ENCODE peak calls at places on chromosomes 6 and 20, in four cellular contexts. X is HCT116, J is GM23338, S is A549. I is an unnamed sample.
A peak's percentile ranks its signal among the peaks of the same experiment; 100 is the strongest.

GRCh38 chr6:83958250-83958685 is 75.3 kb upstream of the MRAP2 start:
- DNase-seq in J (no peak), X (no peak), S (no peak), I (no peak)

GRCh38 chr6:43644940-43645612 is at the start of gene RSPH9:
- DNase-seq in S (peak; percentile 66), J (peak; percentile 99), X (no peak), I (no peak)

GRCh38 chr6:71294121-71294523 is 5.5 kb downstream of the OGFRL1 start:
- DNase-seq in X (no peak), J (no peak), S (no peak), I (no peak)

GRCh38 chr6:37283786-37284185 is 25.8 kb upstream of the TMEM217 start:
- DNase-seq in S (no peak), X (no peak), J (no peak), I (no peak)

GRCh38 chr20:1401431-1401907 is 8.6 kb upstream of the FKBP1A start:
- DNase-seq in J (no peak), S (no peak), X (no peak), I (no peak)

GRCh38 chr6:43286995-43287716 is 10.9 kb upstream of the SLC22A7 start:
- DNase-seq in S (no peak), X (no peak), J (peak; percentile 64), I (peak; percentile 45)

GRCh38 chr6:134686071-134686470 is 263.8 kb downstream of the ALDH8A1 start:
- DNase-seq in X (no peak), S (no peak), J (no peak), I (no peak)

GRCh38 chr6:68673255-68673654 is 38.2 kb downstream of the ADGRB3 start:
- DNase-seq in X (no peak), S (no peak), J (no peak), I (no peak)

GRCh38 chr6:134351615-134352474 is 33.9 kb upstream of the SGK1 start:
- DNase-seq in X (no peak), J (peak; percentile 9), S (no peak), I (no peak)

GRCh38 chr20:51480507-51481270 is 61.8 kb downstream of the NFATC2 start:
- DNase-seq in J (no peak), X (no peak), S (no peak), I (no peak)

GRCh38 chr6:119160911-119161310 is 82.4 kb upstream of the FAM184A start:
- DNase-seq in J (no peak), S (no peak), X (no peak), I (no peak)

GRCh38 chr20:64151634-64152530 is 12.4 kb upstream of the MYT1 start:
- DNase-seq in S (no peak), X (peak; percentile 57), J (peak; percentile 13), I (no peak)

GRCh38 chr20:24118781-24119175 is 130.2 kb upstream of the GGTLC1 start:
- DNase-seq in J (no peak), S (peak; percentile 13), X (no peak), I (no peak)

GRCh38 chr6:43771210-43771857 is 1.3 kb downstream of the VEGFA start:
- DNase-seq in S (peak; percentile 49), J (peak; percentile 71), X (no peak), I (peak; percentile 86)

GRCh38 chr6:33445020-33445676 is 9.2 kb upstream of the ZBTB9 start:
- DNase-seq in J (no peak), S (no peak), X (no peak), I (no peak)

GRCh38 chr20:63121246-63121645 is 94.7 kb downstream of the YTHDF1 start:
- DNase-seq in S (no peak), X (no peak), J (no peak), I (no peak)

GRCh38 chr6:70037445-70037844 is 171.1 kb downstream of the COL19A1 start:
- DNase-seq in S (no peak), J (no peak), X (no peak), I (no peak)

GRCh38 chr6:35503534-35503933 is 6.7 kb upstream of the TEAD3 start:
- DNase-seq in J (no peak), X (no peak), S (no peak), I (no peak)

GRCh38 chr20:59525500-59526241 is 78.7 kb upstream of the PHACTR3 start:
- DNase-seq in S (peak; percentile 43), J (peak; percentile 90), X (peak; percentile 29), I (peak; percentile 62)

GRCh38 chr6:41940759-41941279 is 789 bp downstream of the CCND3 start:
- DNase-seq in X (no peak), S (peak; percentile 62), J (peak; percentile 63), I (no peak)

GRCh38 chr6:137571854-137572253 is 77.7 kb upstream of the OLIG3 start:
- DNase-seq in J (peak; percentile 76), X (peak; percentile 59), S (peak; percentile 37), I (peak; percentile 61)

GRCh38 chr6:108837236-108837971 is 10.8 kb upstream of the ARMC2 start:
- DNase-seq in J (no peak), S (no peak), X (no peak), I (no peak)

GRCh38 chr6:121319112-121319553 is 15.1 kb downstream of the TBC1D32 start:
- DNase-seq in J (peak; percentile 78), S (peak; percentile 24), X (no peak), I (no peak)

GRCh38 chr6:141846639-141847038 is 286.1 kb upstream of the GJE1 start:
- DNase-seq in S (no peak), J (no peak), X (no peak), I (no peak)

GRCh38 chr6:141848029-141848890 is 284.5 kb upstream of the GJE1 start:
- DNase-seq in X (no peak), J (no peak), S (no peak), I (no peak)

DNA sequence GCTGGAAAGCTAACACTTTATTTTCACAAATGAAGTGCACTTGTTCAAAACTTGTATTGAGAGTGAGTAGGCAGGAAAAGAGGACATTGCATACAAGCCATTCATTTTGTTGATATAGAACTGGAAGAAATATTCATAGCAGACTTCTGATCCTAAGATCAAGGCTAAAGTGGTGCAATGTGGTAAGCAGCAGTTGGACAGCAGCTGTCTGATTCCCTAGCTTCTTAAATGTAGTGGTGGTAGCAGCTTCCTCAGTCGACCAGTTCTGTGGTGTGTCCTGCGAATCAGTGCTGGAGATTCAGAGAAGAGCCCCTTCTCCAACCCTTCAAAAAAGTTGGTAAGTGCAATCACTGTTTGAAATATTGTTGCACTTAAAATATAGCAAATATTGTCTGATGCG is 281.7 kb upstream of the GJE1 start:
- DNase-seq in J (no peak), X (no peak), S (no peak), I (no peak)
- TF ChIP-seq REST in J (no peak), X (no peak), S (peak; percentile 47), I (no peak)

GRCh38 chr20:9660236-9660868 is 146.0 kb downstream of the LAMP5 start:
- DNase-seq in S (peak; percentile 17), J (peak; percentile 67), X (no peak), I (peak; percentile 3)
- TF ChIP-seq REST in S (peak; percentile 97), J (peak; percentile 83), X (peak; percentile 80), I (peak; percentile 74)

GRCh38 chr6:30763155-30763617 is 18.8 kb upstream of the IER3 start:
- DNase-seq in S (no peak), J (no peak), X (no peak), I (no peak)

GRCh38 chr6:30761791-30762429 is 17.6 kb upstream of the IER3 start:
- DNase-seq in J (no peak), S (no peak), X (no peak), I (no peak)

GRCh38 chr6:30760537-30760936 is 16.2 kb upstream of the IER3 start:
- DNase-seq in X (no peak), S (no peak), J (no peak), I (no peak)

GRCh38 chr6:30766461-30767157 is 22.3 kb upstream of the IER3 start:
- DNase-seq in J (no peak), X (no peak), S (no peak), I (no peak)

GRCh38 chr6:30763618-30764489 is 19.5 kb upstream of the IER3 start:
- DNase-seq in X (no peak), S (peak; percentile 68), J (no peak), I (no peak)
- TF ChIP-seq REST in X (no peak), S (no peak), J (no peak), I (no peak)

DNA sequence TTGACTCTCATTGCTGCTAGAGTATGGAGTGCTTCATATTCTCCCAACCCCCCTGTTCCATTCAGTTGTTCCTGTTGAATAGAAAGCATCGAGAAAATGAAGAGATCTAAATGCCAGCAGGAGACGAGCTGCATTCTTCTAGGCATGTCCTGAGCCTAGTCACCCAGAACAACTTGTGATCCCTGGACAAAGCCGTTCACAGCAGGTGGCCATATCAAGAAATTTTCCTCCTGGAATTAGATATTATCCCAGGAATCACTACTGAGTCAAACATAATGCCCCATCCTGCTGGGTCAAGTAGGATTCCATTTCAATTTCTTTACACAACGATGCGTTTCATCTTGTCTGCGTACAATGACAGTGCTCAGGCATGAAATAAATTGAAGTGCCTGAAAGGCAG is 626.1 kb upstream of the EPHA7 start:
- DNase-seq in X (no peak), J (peak; percentile 51), S (no peak), I (no peak)
- TF ChIP-seq REST in X (no peak), J (no peak), S (no peak), I (no peak)

DNA sequence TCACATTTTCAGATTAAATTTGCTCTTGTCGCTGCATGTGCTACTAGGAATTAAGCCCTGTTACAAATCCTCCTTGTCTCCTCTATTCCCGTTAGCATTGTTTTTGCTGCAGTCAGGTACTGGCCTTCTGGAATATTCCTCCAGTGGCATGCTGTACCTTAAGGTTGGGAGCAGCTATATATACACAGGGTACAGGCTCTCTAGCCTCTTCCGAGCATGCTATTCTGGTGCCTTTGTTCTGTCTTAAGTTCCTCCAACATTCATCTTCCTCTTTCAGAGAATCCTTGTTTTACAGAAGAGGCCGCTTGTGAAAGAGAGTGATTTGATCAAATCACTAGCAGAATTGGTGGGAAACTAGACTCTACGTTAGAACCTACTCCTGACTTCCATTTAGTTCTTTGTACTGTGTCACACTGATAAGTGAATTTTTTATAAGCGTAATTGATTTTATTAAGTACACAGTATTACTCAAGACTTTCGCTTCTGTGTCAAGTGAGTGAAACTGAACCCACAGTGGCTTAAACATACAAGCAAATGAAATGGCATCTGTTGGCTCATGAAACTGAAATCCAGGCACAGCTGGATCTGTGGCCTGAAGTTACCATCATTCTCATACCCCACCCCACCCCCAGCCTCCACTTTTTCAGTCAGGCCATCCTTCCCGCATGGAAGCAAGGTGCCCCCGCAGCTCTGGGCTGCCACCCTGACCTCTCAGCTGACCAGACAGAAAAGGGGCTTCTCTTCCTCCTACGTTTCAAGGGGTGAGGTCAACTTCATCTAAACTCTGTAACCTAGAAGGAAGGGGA is 102.4 kb downstream of the RPP40 start:
- DNase-seq in X (no peak), J (no peak), S (no peak), I (no peak)
- TF ChIP-seq REST in X (no peak), J (no peak), S (no peak), I (no peak)

GRCh38 chr20:41002842-41003142 is 25.8 kb upstream of the TOP1 start:
- DNase-seq in J (no peak), X (no peak), S (no peak), I (no peak)

GRCh38 chr20:41001497-41001896 is 27.1 kb upstream of the TOP1 start:
- DNase-seq in S (no peak), X (no peak), J (no peak), I (no peak)

GRCh38 chr20:41005361-41005729 is 23.3 kb upstream of the TOP1 start:
- DNase-seq in J (no peak), X (peak; percentile 74), S (peak; percentile 85), I (no peak)

GRCh38 chr20:41004561-41005360 is 23.9 kb upstream of the TOP1 start:
- DNase-seq in X (no peak), J (no peak), S (no peak), I (no peak)

GRCh38 chr20:41003143-41003932 is 25.3 kb upstream of the TOP1 start:
- DNase-seq in J (peak; percentile 29), S (peak; percentile 92), X (peak; percentile 98), I (peak; percentile 61)
- TF ChIP-seq REST in J (no peak), S (no peak), X (no peak), I (no peak)